ENCODE peak calls at places on chromosomes 11 and 22, in ten cellular contexts. C, O, M, N, P, A, H, X, Y and F are unnamed samples.

GRCh38 chr22:22374579-22374978 is 130.0 kb downstream of the VPREB1 start:
- DNase-seq in C (no peak), O (no peak), M (no peak), N (no peak), P (no peak), A (no peak), H (no peak), X (no peak), Y (no peak), F (no peak)

GRCh38 chr11:44939673-44940072 is 11.0 kb downstream of the TP53I11 start:
- DNase-seq in C (no peak), O (peak; percentile 68), M (no peak), N (no peak), P (no peak), A (no peak), H (no peak), X (no peak), Y (no peak), F (no peak)

GRCh38 chr11:121681536-121681935 is 228.8 kb upstream of the SORL1-AS1 start:
- DNase-seq in C (no peak), O (no peak), M (no peak), N (no peak), P (no peak), A (no peak), H (peak; percentile 36), X (no peak), Y (peak; percentile 41), F (no peak)

GRCh38 chr11:2102132-2102882 is 36.9 kb downstream of the IGF2 start:
- DNase-seq in C (no peak), O (peak; percentile 67), M (no peak), N (no peak), P (no peak), A (no peak), H (no peak), X (no peak), Y (no peak), F (no peak)

GRCh38 chr11:32173977-32174376 is 83.1 kb downstream of the RCN1 start:
- DNase-seq in C (no peak), O (no peak), M (no peak), N (no peak), P (no peak), A (no peak), H (no peak), X (no peak), Y (no peak), F (no peak)

GRCh38 chr11:107710301-107710700 is 1.6 kb downstream of the SLN start:
- DNase-seq in C (no peak), O (no peak), M (no peak), N (no peak), P (no peak), A (no peak), H (no peak), X (no peak), Y (no peak), F (no peak)

GRCh38 chr11:26344647-26345046 is 12.7 kb downstream of the ANO3 start:
- DNase-seq in C (no peak), O (no peak), M (no peak), N (no peak), P (no peak), A (no peak), H (peak; percentile 67), X (no peak), Y (peak; percentile 76), F (no peak)

GRCh38 chr11:113991170-113991569 is 16.3 kb downstream of the HTR3A start:
- DNase-seq in C (no peak), O (no peak), M (no peak), N (no peak), P (peak; percentile 77), A (peak; percentile 6), H (peak; percentile 55), X (no peak), Y (peak; percentile 63), F (peak; percentile 6)

GRCh38 chr22:46349681-46350080 is 14.2 kb downstream of the TRMU start:
- DNase-seq in C (no peak), O (no peak), M (no peak), N (no peak), P (no peak), A (no peak), H (no peak), X (no peak), Y (no peak), F (no peak)

GRCh38 chr22:21866821-21867527 is 471 bp downstream of the MAPK1 start:
- DNase-seq in C (no peak), O (no peak), M (peak; percentile 18), N (no peak), P (peak; percentile 13), A (no peak), H (peak; percentile 30), X (peak; percentile 5), Y (peak; percentile 38), F (no peak)

GRCh38 chr11:35143509-35144102 is 4.6 kb downstream of the CD44 start:
- DNase-seq in C (no peak), O (no peak), M (no peak), N (no peak), P (no peak), A (no peak), H (no peak), X (no peak), Y (no peak), F (no peak)

GRCh38 chr22:20434264-20434751 is 3.3 kb downstream of the SCARF2 start:
- DNase-seq in C (no peak), O (no peak), M (no peak), N (no peak), P (no peak), A (no peak), H (no peak), X (no peak), Y (no peak), F (no peak)

GRCh38 chr11:14300661-14301304 is 58.2 kb downstream of the RRAS2 start:
- DNase-seq in C (no peak), O (peak; percentile 39), M (peak; percentile 46), N (peak; percentile 42), P (peak; percentile 70), A (peak; percentile 57), H (peak; percentile 86), X (peak; percentile 75), Y (peak; percentile 85), F (peak; percentile 72)

GRCh38 chr11:42631223-42631843 is 680.5 kb upstream of the API5 start:
- DNase-seq in C (no peak), O (no peak), M (no peak), N (no peak), P (peak; percentile 56), A (no peak), H (peak; percentile 64), X (peak; percentile 21), Y (no peak), F (peak; percentile 16)
- TF ChIP-seq CTCF in C (no peak), O (no peak), M (no peak), N (no peak), P (peak; percentile 59), A (no peak), H (peak; percentile 22), X (no peak), Y (no peak), F (peak; percentile 44)

DNA sequence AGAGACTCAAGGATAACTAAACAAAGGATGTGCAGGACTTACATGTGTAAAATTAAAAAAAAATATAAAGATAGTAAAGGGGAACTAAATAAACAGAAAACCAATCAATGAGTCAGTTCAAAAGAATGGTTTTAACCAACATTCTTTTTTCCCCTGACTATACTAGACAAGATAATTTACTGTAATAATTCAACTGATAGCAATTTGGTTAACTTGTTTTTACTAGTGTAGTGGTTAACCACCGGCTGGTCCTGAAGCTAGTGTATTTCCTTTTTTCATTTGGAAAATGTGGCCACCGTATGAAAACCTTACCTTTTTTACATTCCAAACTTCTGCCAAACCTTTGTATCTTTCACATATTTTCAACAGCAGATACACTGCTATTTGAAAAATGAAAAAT is 123.1 kb downstream of the ARHGAP42 start:
- DNase-seq in C (no peak), O (no peak), M (no peak), N (no peak), P (no peak), A (no peak), H (peak; percentile 28), X (no peak), Y (peak; percentile 18), F (peak; percentile 30)
- TF ChIP-seq CTCF in C (no peak), O (no peak), M (no peak), N (no peak), P (no peak), A (no peak), H (no peak), X (no peak), Y (no peak), F (no peak)

DNA sequence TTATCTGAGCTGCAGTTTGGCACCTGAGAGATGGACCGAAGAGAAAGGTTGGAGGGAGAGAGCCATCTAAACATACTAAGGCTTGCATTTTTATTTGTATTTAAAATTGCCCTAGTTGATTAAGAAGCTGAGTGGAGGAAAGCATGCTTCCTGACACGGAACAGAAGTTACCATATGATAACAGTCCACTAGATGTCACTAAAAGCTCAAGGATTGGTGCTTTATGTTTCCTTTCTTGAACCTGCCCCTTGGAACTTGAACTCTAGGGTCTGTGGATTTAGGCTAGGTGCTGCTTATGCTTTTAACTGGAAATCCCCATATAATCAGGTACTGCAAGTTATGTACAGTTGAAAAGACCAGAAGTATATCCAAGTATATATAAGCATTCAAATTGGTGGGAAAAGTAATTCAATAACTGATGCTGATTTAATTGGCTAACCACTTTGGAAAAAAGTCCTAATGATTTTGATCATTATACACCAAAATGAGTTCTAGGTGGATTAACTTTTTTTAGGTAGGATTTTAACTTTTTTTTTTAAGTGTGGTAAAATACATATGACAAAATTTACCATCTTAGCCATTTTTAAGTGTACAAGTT is 9.5 kb downstream of the RBMXL2 start:
- DNase-seq in C (no peak), O (no peak), M (no peak), N (peak; percentile 50), P (peak; percentile 70), A (peak; percentile 9), H (peak; percentile 72), X (peak; percentile 60), Y (peak; percentile 75), F (peak; percentile 41)
- TF ChIP-seq CTCF in C (no peak), O (peak; percentile 63), M (peak; percentile 56), N (peak; percentile 72), P (peak; percentile 84), A (peak; percentile 54), H (peak; percentile 58), X (peak; percentile 87), Y (peak; percentile 48), F (peak; percentile 84)

GRCh38 chr11:72456651-72457050 is 22.3 kb upstream of the CLPB start:
- DNase-seq in C (no peak), O (no peak), M (no peak), N (no peak), P (no peak), A (no peak), H (no peak), X (no peak), Y (no peak), F (no peak)

GRCh38 chr11:72460091-72460647 is 25.8 kb upstream of the CLPB start:
- DNase-seq in C (no peak), O (no peak), M (no peak), N (no peak), P (no peak), A (no peak), H (no peak), X (no peak), Y (no peak), F (no peak)

GRCh38 chr11:72451836-72452376 is 17.6 kb upstream of the CLPB start:
- DNase-seq in C (no peak), O (no peak), M (no peak), N (no peak), P (no peak), A (no peak), H (no peak), X (no peak), Y (no peak), F (no peak)

GRCh38 chr11:72454791-72455190 is 20.5 kb upstream of the CLPB start:
- DNase-seq in C (no peak), O (no peak), M (no peak), N (no peak), P (no peak), A (no peak), H (no peak), X (no peak), Y (no peak), F (no peak)
- TF ChIP-seq CTCF in C (no peak), O (no peak), M (no peak), N (peak; percentile 13), P (no peak), A (no peak), H (peak; percentile 20), X (peak; percentile 34), Y (no peak), F (peak; percentile 42)